ENCODE peak calls at places on chromosomes 13 and 19, in five cellular contexts. I is M059J, S is nephron progenitor cell, T is endothelial cell of umbilical vein, K is skeletal muscle cell. P is an unnamed sample.

GRCh38 chr19:57903298-57904174 is 12.9 kb downstream of the ZNF417 start:
- DNase-seq in S (no peak), I (peak; percentile 40), T (peak; percentile 19), K (no peak), P (peak; percentile 68)

GRCh38 chr13:111132948-111133347 is 17.8 kb downstream of the ARHGEF7 start:
- DNase-seq in I (no peak), T (no peak), K (no peak), S (no peak), P (no peak)

GRCh38 chr13:98822238-98822606 is 69.8 kb upstream of the SLC15A1 start:
- DNase-seq in S (no peak), I (no peak), K (no peak), T (no peak), P (no peak)

GRCh38 chr19:54030895-54031586 is 32.7 kb downstream of the VSTM1 start:
- DNase-seq in K (no peak), I (peak; percentile 52), S (no peak), T (peak; percentile 29), P (peak; percentile 40)

GRCh38 chr13:30191491-30192100 is 115.8 kb downstream of the KATNAL1 start:
- DNase-seq in K (no peak), S (no peak), I (peak; percentile 76), T (no peak), P (peak; percentile 65)

GRCh38 chr19:55700813-55701212 is 25.8 kb downstream of the EPN1 start:
- DNase-seq in I (no peak), S (no peak), K (no peak), T (no peak), P (no peak)

GRCh38 chr19:412356-413355 is 3.7 kb upstream of the C2CD4C start:
- DNase-seq in I (no peak), K (no peak), S (peak; percentile 54), T (no peak), P (no peak)

GRCh38 chr13:100789481-100789880 is 114.9 kb upstream of the TMTC4 start:
- DNase-seq in K (peak; percentile 61), S (no peak), T (peak; percentile 5), I (peak; percentile 36), P (no peak)

GRCh38 chr19:47540748-47541147 is 25.9 kb upstream of the NAPA start:
- DNase-seq in S (no peak), K (no peak), I (peak; percentile 37), T (no peak), P (peak; percentile 51)

GRCh38 chr19:16457195-16457953 is 14.4 kb downstream of the EPS15L1 start:
- DNase-seq in K (peak; percentile 20), T (peak; percentile 84), S (peak; percentile 54), I (peak; percentile 67), P (peak; percentile 55)

GRCh38 chr19:49497047-49497789 is 984 bp downstream of the RPS11 start:
- DNase-seq in K (no peak), T (peak; percentile 49), I (no peak), S (no peak), P (peak; percentile 76)

GRCh38 chr19:44723952-44724319 is 24.6 kb upstream of the BCL3 start:
- DNase-seq in T (peak; percentile 81), S (peak; percentile 82), I (peak; percentile 86), K (no peak), P (peak; percentile 80)

GRCh38 chr13:106916329-106916728 is 348.4 kb upstream of the ARGLU1 start:
- DNase-seq in K (no peak), T (no peak), I (no peak), S (no peak), P (no peak)

GRCh38 chr19:39052243-39052746 is 19.9 kb upstream of the FBXO27 start:
- DNase-seq in S (peak; percentile 79), K (no peak), T (peak; percentile 53), I (peak; percentile 52), P (peak; percentile 62)

GRCh38 chr13:98285852-98286594 is 109.0 kb upstream of the RNF113B start:
- DNase-seq in I (no peak), K (no peak), T (no peak), S (no peak), P (no peak)

GRCh38 chr13:98856983-98857382 is 104.5 kb upstream of the SLC15A1 start:
- DNase-seq in T (peak; percentile 86), K (no peak), S (no peak), I (no peak), P (no peak)

GRCh38 chr13:108859202-108860012 is 230.0 kb downstream of the MYO16 start:
- DNase-seq in I (peak; percentile 55), K (peak; percentile 43), S (no peak), T (no peak), P (peak; percentile 24)

GRCh38 chr13:38883783-38884182 is 106.8 kb downstream of the STOML3 start:
- DNase-seq in K (no peak), T (no peak), I (no peak), S (no peak), P (no peak)

GRCh38 chr13:44068169-44068568 is 188.5 kb downstream of the LACC1 start:
- DNase-seq in S (no peak), K (peak; percentile 39), I (peak; percentile 83), T (no peak), P (peak; percentile 81)

GRCh38 chr13:110463876-110464510 is 97.5 kb downstream of the RAB20 start:
- DNase-seq in I (no peak), T (no peak), S (no peak), K (no peak), P (no peak)

GRCh38 chr13:88051746-88052482 is 380.7 kb downstream of the SLITRK5 start:
- DNase-seq in T (no peak), S (no peak), K (no peak), I (no peak), P (no peak)

GRCh38 chr13:74886496-74886895 is 595.5 kb downstream of the TBC1D4 start:
- DNase-seq in S (no peak), T (no peak), K (peak; percentile 31), I (peak; percentile 48), P (no peak)

GRCh38 chr13:48028066-48028465 is 9.5 kb upstream of the NUDT15 start:
- DNase-seq in I (no peak), K (no peak), S (no peak), T (no peak), P (no peak)

GRCh38 chr19:33804021-33804799 is 7.5 kb downstream of the KCTD15 start:
- DNase-seq in I (peak; percentile 50), T (no peak), S (no peak), K (peak; percentile 56), P (no peak)

GRCh38 chr13:106432636-106433035 is 102.8 kb downstream of the EFNB2 start:
- DNase-seq in K (no peak), I (no peak), T (no peak), S (no peak), P (peak; percentile 25)

GRCh38 chr13:20431687-20432384 is 93.8 kb downstream of the CRYL1 start:
- DNase-seq in S (no peak), I (no peak), T (no peak), K (no peak), P (no peak)

GRCh38 chr19:43438291-43439162 is 23.8 kb downstream of the TEX101 start:
- DNase-seq in I (peak; percentile 84), T (no peak), K (peak; percentile 23), S (no peak), P (peak; percentile 88)

GRCh38 chr13:113935523-113935922 is 38.4 kb downstream of the C13orf46 start:
- DNase-seq in I (no peak), S (no peak), K (no peak), T (peak; percentile 50), P (no peak)

GRCh38 chr13:110161112-110161897 is 145.7 kb downstream of the COL4A1 start:
- DNase-seq in T (no peak), S (no peak), I (no peak), K (no peak), P (no peak)

GRCh38 chr13:83941669-83942335 is 59.5 kb upstream of the SLITRK1 start:
- DNase-seq in T (no peak), K (no peak), I (no peak), S (no peak), P (no peak)

GRCh38 chr19:3479819-3480215 is 508 bp downstream of the SMIM24 start:
- DNase-seq in S (peak; percentile 39), I (no peak), K (no peak), T (no peak), P (peak; percentile 50)

GRCh38 chr19:901216-902092 is 8.2 kb downstream of the RNU6-9 start:
- DNase-seq in K (no peak), S (no peak), T (no peak), I (no peak), P (no peak)

GRCh38 chr19:57786286-57786685 is 16.8 kb downstream of the ZNF586 start:
- DNase-seq in T (no peak), S (no peak), K (no peak), I (no peak), P (no peak)

GRCh38 chr13:28138756-28139470 is 568 bp downstream of the PAN3 start:
- DNase-seq in S (peak; percentile 81), I (peak; percentile 80), K (peak; percentile 88), T (peak; percentile 87), P (peak; percentile 88)

GRCh38 chr13:107373551-107373950 is 805.6 kb upstream of the ARGLU1 start:
- DNase-seq in T (peak; percentile 91), I (peak; percentile 32), K (peak; percentile 34), S (no peak), P (peak; percentile 52)

GRCh38 chr13:65063753-65064152 is 2166.4 kb downstream of the PCDH9 start:
- DNase-seq in T (peak; percentile 53), I (peak; percentile 12), S (no peak), K (peak; percentile 66), P (peak; percentile 52)

GRCh38 chr19:13906525-13906904 is 514 bp downstream of the CC2D1A start:
- DNase-seq in I (no peak), S (no peak), T (no peak), K (no peak), P (peak; percentile 22)

GRCh38 chr19:5799247-5800241 is 5.3 kb upstream of the NRTN start:
- DNase-seq in S (no peak), T (peak; percentile 46), I (no peak), K (no peak), P (no peak)

P was measured in ELR.